ENCODE peak calls at places on chromosomes 13 and 19, in six cellular contexts. One of them, this sample, is unnamed.

GRCh38 chr19:5654931-5655330 is 25.4 kb downstream of the MICOS13 start:
- DNase-seq in uterus: no peak
- DNase-seq in fibroblast of lung: no peak
- DNase-seq in body of pancreas: no peak
- DNase-seq in transverse colon: no peak
- DNase-seq in naive thymus-derived CD4-positive, alpha-beta T cell: no peak
- DNase-seq in this sample: no peak

GRCh38 chr19:42657551-42657950 is 62.8 kb upstream of the CEACAM8 start:
- DNase-seq in uterus: no peak
- DNase-seq in transverse colon: no peak
- DNase-seq in fibroblast of lung: peak; percentile 28
- DNase-seq in body of pancreas: no peak
- DNase-seq in naive thymus-derived CD4-positive, alpha-beta T cell: no peak
- DNase-seq in this sample: no peak

GRCh38 chr13:72221276-72221962 is 354.4 kb upstream of the DACH1 start:
- DNase-seq in uterus: no peak
- DNase-seq in transverse colon: peak; percentile 40
- DNase-seq in naive thymus-derived CD4-positive, alpha-beta T cell: no peak
- DNase-seq in body of pancreas: peak; percentile 69
- DNase-seq in fibroblast of lung: no peak
- DNase-seq in this sample: peak; percentile 65

GRCh38 chr19:48398329-48399235 is 5.1 kb downstream of the GRIN2D start:
- DNase-seq in fibroblast of lung: peak; percentile 85
- DNase-seq in uterus: no peak
- DNase-seq in transverse colon: peak; percentile 88
- DNase-seq in body of pancreas: peak; percentile 57
- DNase-seq in naive thymus-derived CD4-positive, alpha-beta T cell: peak; percentile 83
- DNase-seq in this sample: peak; percentile 86

GRCh38 chr19:49758292-49758691 is 4.8 kb downstream of the TSKS start:
- DNase-seq in transverse colon: no peak
- DNase-seq in uterus: no peak
- DNase-seq in body of pancreas: no peak
- DNase-seq in fibroblast of lung: peak; percentile 79
- DNase-seq in naive thymus-derived CD4-positive, alpha-beta T cell: no peak
- DNase-seq in this sample: no peak

GRCh38 chr19:46756544-46756888 is 10.3 kb upstream of the STRN4 start:
- DNase-seq in body of pancreas: no peak
- DNase-seq in transverse colon: no peak
- DNase-seq in naive thymus-derived CD4-positive, alpha-beta T cell: no peak
- DNase-seq in uterus: no peak
- DNase-seq in fibroblast of lung: no peak
- DNase-seq in this sample: no peak

GRCh38 chr19:31348416-31349159 is 648 bp downstream of the TSHZ3 start:
- DNase-seq in transverse colon: no peak
- DNase-seq in uterus: peak; percentile 48
- DNase-seq in naive thymus-derived CD4-positive, alpha-beta T cell: no peak
- DNase-seq in body of pancreas: no peak
- DNase-seq in fibroblast of lung: peak; percentile 55
- DNase-seq in this sample: no peak

GRCh38 chr19:10353793-10354391 is 14.5 kb upstream of the ICAM3 start:
- DNase-seq in uterus: peak; percentile 32
- DNase-seq in fibroblast of lung: peak; percentile 19
- DNase-seq in naive thymus-derived CD4-positive, alpha-beta T cell: peak; percentile 17
- DNase-seq in transverse colon: peak; percentile 14
- DNase-seq in body of pancreas: peak; percentile 26
- DNase-seq in this sample: peak; percentile 89

GRCh38 chr13:20411638-20412342 is 113.9 kb downstream of the CRYL1 start:
- DNase-seq in body of pancreas: no peak
- DNase-seq in uterus: no peak
- DNase-seq in fibroblast of lung: no peak
- DNase-seq in transverse colon: no peak
- DNase-seq in naive thymus-derived CD4-positive, alpha-beta T cell: peak; percentile 52
- DNase-seq in this sample: no peak

GRCh38 chr19:49338023-49338677 is 2.9 kb downstream of the CD37 start:
- DNase-seq in transverse colon: no peak
- DNase-seq in uterus: no peak
- DNase-seq in fibroblast of lung: no peak
- DNase-seq in body of pancreas: peak; percentile 31
- DNase-seq in naive thymus-derived CD4-positive, alpha-beta T cell: no peak
- DNase-seq in this sample: no peak

GRCh38 chr13:44238011-44238421 is 135.6 kb upstream of the SERP2 start:
- DNase-seq in naive thymus-derived CD4-positive, alpha-beta T cell: no peak
- DNase-seq in body of pancreas: no peak
- DNase-seq in uterus: no peak
- DNase-seq in transverse colon: no peak
- DNase-seq in fibroblast of lung: peak; percentile 49
- DNase-seq in this sample: no peak

GRCh38 chr13:38883783-38884182 is 106.8 kb downstream of the STOML3 start:
- DNase-seq in fibroblast of lung: peak; percentile 90
- DNase-seq in body of pancreas: no peak
- DNase-seq in uterus: no peak
- DNase-seq in transverse colon: no peak
- DNase-seq in naive thymus-derived CD4-positive, alpha-beta T cell: no peak
- DNase-seq in this sample: no peak

GRCh38 chr19:24046550-24046949 is 40.4 kb upstream of the ZNF254 start:
- DNase-seq in naive thymus-derived CD4-positive, alpha-beta T cell: no peak
- DNase-seq in body of pancreas: no peak
- DNase-seq in transverse colon: no peak
- DNase-seq in uterus: no peak
- DNase-seq in fibroblast of lung: no peak
- DNase-seq in this sample: no peak

GRCh38 chr13:42022796-42023493 is 25.5 kb upstream of the DGKH start:
- DNase-seq in fibroblast of lung: peak; percentile 63
- DNase-seq in uterus: no peak
- DNase-seq in naive thymus-derived CD4-positive, alpha-beta T cell: no peak
- DNase-seq in body of pancreas: no peak
- DNase-seq in transverse colon: no peak
- DNase-seq in this sample: no peak

GRCh38 chr13:98664047-98664446 is 87.1 kb upstream of the STK24 start:
- DNase-seq in naive thymus-derived CD4-positive, alpha-beta T cell: no peak
- DNase-seq in uterus: no peak
- DNase-seq in body of pancreas: no peak
- DNase-seq in fibroblast of lung: peak; percentile 95
- DNase-seq in transverse colon: no peak
- DNase-seq in this sample: no peak

GRCh38 chr19:14517446-14517839 is 754 bp downstream of the DNAJB1 start:
- DNase-seq in uterus: no peak
- DNase-seq in body of pancreas: no peak
- DNase-seq in naive thymus-derived CD4-positive, alpha-beta T cell: no peak
- DNase-seq in fibroblast of lung: no peak
- DNase-seq in transverse colon: peak; percentile 26
- DNase-seq in this sample: no peak

GRCh38 chr13:64917566-64917965 is 2312.6 kb downstream of the PCDH9 start:
- DNase-seq in fibroblast of lung: no peak
- DNase-seq in transverse colon: no peak
- DNase-seq in uterus: no peak
- DNase-seq in body of pancreas: no peak
- DNase-seq in naive thymus-derived CD4-positive, alpha-beta T cell: no peak
- DNase-seq in this sample: no peak

GRCh38 chr19:461664-462551 is 1.1 kb upstream of the SHC2 start:
- DNase-seq in fibroblast of lung: no peak
- DNase-seq in uterus: peak; percentile 29
- DNase-seq in body of pancreas: peak; percentile 93
- DNase-seq in naive thymus-derived CD4-positive, alpha-beta T cell: no peak
- DNase-seq in transverse colon: peak; percentile 67
- DNase-seq in this sample: no peak

GRCh38 chr13:61734683-61735082 is 319.0 kb upstream of the PCDH20 start:
- DNase-seq in naive thymus-derived CD4-positive, alpha-beta T cell: no peak
- DNase-seq in transverse colon: no peak
- DNase-seq in body of pancreas: no peak
- DNase-seq in fibroblast of lung: no peak
- DNase-seq in uterus: no peak
- DNase-seq in this sample: no peak

GRCh38 chr19:17041994-17042393 is 15.4 kb upstream of the CPAMD8 start:
- DNase-seq in naive thymus-derived CD4-positive, alpha-beta T cell: no peak
- DNase-seq in uterus: no peak
- DNase-seq in body of pancreas: no peak
- DNase-seq in transverse colon: peak; percentile 24
- DNase-seq in fibroblast of lung: peak; percentile 12
- DNase-seq in this sample: no peak

GRCh38 chr13:21884299-21884878 is 213.5 kb downstream of the FGF9 start:
- DNase-seq in naive thymus-derived CD4-positive, alpha-beta T cell: no peak
- DNase-seq in uterus: no peak
- DNase-seq in transverse colon: no peak
- DNase-seq in fibroblast of lung: no peak
- DNase-seq in body of pancreas: no peak
- DNase-seq in this sample: no peak

GRCh38 chr19:14561832-14562351 is 10.0 kb downstream of the NDUFB7 start:
- DNase-seq in naive thymus-derived CD4-positive, alpha-beta T cell: no peak
- DNase-seq in transverse colon: no peak
- DNase-seq in fibroblast of lung: peak; percentile 37
- DNase-seq in uterus: no peak
- DNase-seq in body of pancreas: peak; percentile 33
- DNase-seq in this sample: no peak

GRCh38 chr19:47057328-47057727 is 8.9 kb upstream of the TMEM160 start:
- DNase-seq in transverse colon: no peak
- DNase-seq in uterus: no peak
- DNase-seq in body of pancreas: no peak
- DNase-seq in fibroblast of lung: no peak
- DNase-seq in naive thymus-derived CD4-positive, alpha-beta T cell: no peak
- DNase-seq in this sample: no peak

DNA sequence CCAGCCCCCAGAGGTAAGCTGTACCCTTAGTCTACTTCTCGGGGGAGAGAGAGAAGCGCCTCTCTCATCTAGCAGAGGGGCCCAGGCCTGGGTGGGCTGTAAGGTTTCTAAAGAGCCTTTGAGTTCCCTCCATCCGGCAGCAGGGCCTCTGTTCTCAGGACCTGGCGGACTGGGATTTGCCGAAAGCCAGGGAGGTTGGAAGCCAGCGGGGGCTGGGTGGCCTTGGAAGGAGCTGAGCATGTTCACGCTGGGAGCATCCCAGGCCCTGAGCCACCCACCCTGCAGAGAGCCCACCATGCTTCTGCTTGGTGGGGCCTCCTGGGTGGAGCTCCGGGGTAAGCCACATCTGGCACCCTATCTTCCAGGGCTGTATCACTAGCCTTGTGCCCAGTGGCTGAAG is 7.8 kb downstream of the SLC7A10 start:
- DNase-seq in fibroblast of lung: no peak
- DNase-seq in uterus: no peak
- DNase-seq in naive thymus-derived CD4-positive, alpha-beta T cell: no peak
- DNase-seq in body of pancreas: no peak
- DNase-seq in transverse colon: no peak
- DNase-seq in this sample: no peak
- H3K27me3 ChIP-seq in fibroblast of lung: no peaks in the 10 kb centered on the region
- H3K27me3 ChIP-seq in uterus: no peaks in the 10 kb centered on the region
- H3K27me3 ChIP-seq in naive thymus-derived CD4-positive, alpha-beta T cell: no peaks in the 10 kb centered on the region
- H3K27me3 ChIP-seq in body of pancreas: no peaks in the 10 kb centered on the region
- H3K27me3 ChIP-seq in transverse colon: peaks cover 16% of the 10 kb centered on the region
- H3K27me3 ChIP-seq in this sample: peaks cover 4% of the 10 kb centered on the region

GRCh38 chr19:18833849-18834643 is 2.3 kb downstream of the UPF1 start:
- DNase-seq in transverse colon: peak; percentile 50
- DNase-seq in uterus: no peak
- DNase-seq in fibroblast of lung: no peak
- DNase-seq in body of pancreas: no peak
- DNase-seq in naive thymus-derived CD4-positive, alpha-beta T cell: no peak
- DNase-seq in this sample: peak; percentile 23

GRCh38 chr19:18832331-18833140 is 777 bp downstream of the UPF1 start:
- DNase-seq in uterus: no peak
- DNase-seq in fibroblast of lung: no peak
- DNase-seq in naive thymus-derived CD4-positive, alpha-beta T cell: no peak
- DNase-seq in transverse colon: peak; percentile 42
- DNase-seq in body of pancreas: no peak
- DNase-seq in this sample: no peak

GRCh38 chr19:18834644-18834984 is 2.9 kb downstream of the UPF1 start:
- DNase-seq in fibroblast of lung: no peak
- DNase-seq in transverse colon: no peak
- DNase-seq in naive thymus-derived CD4-positive, alpha-beta T cell: no peak
- DNase-seq in uterus: no peak
- DNase-seq in body of pancreas: no peak
- DNase-seq in this sample: no peak

GRCh38 chr19:18831524-18832330 is at the start of gene UPF1:
- DNase-seq in naive thymus-derived CD4-positive, alpha-beta T cell: peak; percentile 95
- DNase-seq in fibroblast of lung: peak; percentile 88
- DNase-seq in transverse colon: peak; percentile 96
- DNase-seq in uterus: peak; percentile 90
- DNase-seq in body of pancreas: peak; percentile 91
- DNase-seq in this sample: peak; percentile 92

DNA sequence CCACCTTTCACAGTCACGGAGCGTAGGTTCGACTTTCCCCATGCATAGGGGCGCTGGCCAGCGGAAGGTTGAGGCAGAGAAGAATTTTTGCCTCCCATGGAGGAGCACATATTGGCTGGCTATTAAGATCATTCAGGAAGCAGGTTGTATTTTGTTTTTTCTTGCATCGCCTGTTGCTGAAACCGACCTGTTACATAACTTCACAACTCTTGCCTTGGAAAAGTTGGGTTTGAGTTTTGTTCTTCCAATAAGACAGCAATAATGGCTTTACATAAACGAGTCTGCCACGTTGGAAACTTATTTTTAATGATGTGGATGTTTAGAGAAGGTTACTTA is 1.4 kb downstream of the UPF1 start:
- DNase-seq in uterus: no peak
- DNase-seq in fibroblast of lung: no peak
- DNase-seq in transverse colon: no peak
- DNase-seq in body of pancreas: no peak
- DNase-seq in naive thymus-derived CD4-positive, alpha-beta T cell: no peak
- DNase-seq in this sample: no peak
- H3K4me1 ChIP-seq in uterus: no peaks in the 10 kb centered on the region
- H3K4me1 ChIP-seq in fibroblast of lung: peaks cover 9% of the 10 kb centered on the region
- H3K4me1 ChIP-seq in transverse colon: peaks cover 13% of the 10 kb centered on the region
- H3K4me1 ChIP-seq in body of pancreas: peaks cover 50% of the 10 kb centered on the region
- H3K4me1 ChIP-seq in naive thymus-derived CD4-positive, alpha-beta T cell: peaks cover 28% of the 10 kb centered on the region
- H3K4me1 ChIP-seq in this sample: no peaks in the 10 kb centered on the region

GRCh38 chr19:7784856-7785255 is 21.8 kb downstream of the CLEC4M start:
- DNase-seq in body of pancreas: no peak
- DNase-seq in transverse colon: no peak
- DNase-seq in uterus: no peak
- DNase-seq in naive thymus-derived CD4-positive, alpha-beta T cell: no peak
- DNase-seq in fibroblast of lung: no peak
- DNase-seq in this sample: no peak

GRCh38 chr19:7788933-7789323 is 25.9 kb downstream of the CLEC4M start:
- DNase-seq in naive thymus-derived CD4-positive, alpha-beta T cell: no peak
- DNase-seq in uterus: no peak
- DNase-seq in body of pancreas: no peak
- DNase-seq in transverse colon: no peak
- DNase-seq in fibroblast of lung: no peak
- DNase-seq in this sample: no peak

GRCh38 chr19:7787602-7788177 is 24.6 kb downstream of the CLEC4M start:
- DNase-seq in uterus: no peak
- DNase-seq in transverse colon: no peak
- DNase-seq in fibroblast of lung: no peak
- DNase-seq in body of pancreas: no peak
- DNase-seq in naive thymus-derived CD4-positive, alpha-beta T cell: no peak
- DNase-seq in this sample: no peak

GRCh38 chr19:7788178-7788932 is 25.3 kb downstream of the CLEC4M start:
- DNase-seq in body of pancreas: no peak
- DNase-seq in uterus: no peak
- DNase-seq in transverse colon: no peak
- DNase-seq in naive thymus-derived CD4-positive, alpha-beta T cell: no peak
- DNase-seq in fibroblast of lung: no peak
- DNase-seq in this sample: no peak

GRCh38 chr19:7787141-7787540 is 24.1 kb downstream of the CLEC4M start:
- DNase-seq in transverse colon: no peak
- DNase-seq in uterus: no peak
- DNase-seq in body of pancreas: peak; percentile 51
- DNase-seq in fibroblast of lung: no peak
- DNase-seq in naive thymus-derived CD4-positive, alpha-beta T cell: no peak
- DNase-seq in this sample: no peak
- H3K27me3 ChIP-seq in transverse colon: peaks cover 92% of the 10 kb centered on the region
- H3K27me3 ChIP-seq in uterus: peaks cover 19% of the 10 kb centered on the region
- H3K27me3 ChIP-seq in body of pancreas: no peaks in the 10 kb centered on the region
- H3K27me3 ChIP-seq in fibroblast of lung: peaks cover 3% of the 10 kb centered on the region
- H3K27me3 ChIP-seq in naive thymus-derived CD4-positive, alpha-beta T cell: peaks cover 3% of the 10 kb centered on the region
- H3K27me3 ChIP-seq in this sample: peaks cover 83% of the 10 kb centered on the region

GRCh38 chr13:46602531-46602930 is 49.6 kb downstream of the LRCH1 start:
- DNase-seq in uterus: no peak
- DNase-seq in fibroblast of lung: no peak
- DNase-seq in transverse colon: no peak
- DNase-seq in naive thymus-derived CD4-positive, alpha-beta T cell: no peak
- DNase-seq in body of pancreas: no peak
- DNase-seq in this sample: no peak
- H3K4me1 ChIP-seq in uterus: peaks cover 14% of the 10 kb centered on the region
- H3K4me1 ChIP-seq in fibroblast of lung: peaks cover 8% of the 10 kb centered on the region
- H3K4me1 ChIP-seq in transverse colon: peaks cover 28% of the 10 kb centered on the region
- H3K4me1 ChIP-seq in naive thymus-derived CD4-positive, alpha-beta T cell: no peaks in the 10 kb centered on the region
- H3K4me1 ChIP-seq in body of pancreas: peaks cover 42% of the 10 kb centered on the region
- H3K4me1 ChIP-seq in this sample: no peaks in the 10 kb centered on the region